ENCODE peak calls at places on chromosomes 7 and 10, in five cellular contexts. One of them, this sample, is unnamed. For H3K4me1, the result is how much of the 10 kb centered on the place peaks cover.

GRCh38 chr10:11225935-11226334 is 208.3 kb downstream of the CELF2 start:
- DNase-seq in right lobe of liver: no peak
- DNase-seq in adrenal gland: peak
- DNase-seq in right cardiac atrium: peak
- DNase-seq in CD8-positive, alpha-beta memory T cell: peak
- DNase-seq in this sample: no peak

GRCh38 chr7:2417981-2418481 is 14.6 kb downstream of the CHST12 start:
- DNase-seq in right lobe of liver: no peak
- DNase-seq in adrenal gland: peak
- DNase-seq in right cardiac atrium: peak
- DNase-seq in CD8-positive, alpha-beta memory T cell: peak
- DNase-seq in this sample: no peak

GRCh38 chr7:40211291-40212003 is 76.6 kb downstream of the SUGCT start:
- DNase-seq in right lobe of liver: no peak
- DNase-seq in CD8-positive, alpha-beta memory T cell: no peak
- DNase-seq in adrenal gland: no peak
- DNase-seq in right cardiac atrium: no peak
- DNase-seq in this sample: no peak

GRCh38 chr7:132934017-132934416 is 147.9 kb downstream of the CHCHD3 start:
- DNase-seq in adrenal gland: no peak
- DNase-seq in right lobe of liver: no peak
- DNase-seq in right cardiac atrium: no peak
- DNase-seq in CD8-positive, alpha-beta memory T cell: no peak
- DNase-seq in this sample: no peak

GRCh38 chr10:84765656-84766055 is 437.3 kb downstream of the CCSER2 start:
- DNase-seq in right cardiac atrium: no peak
- DNase-seq in right lobe of liver: no peak
- DNase-seq in CD8-positive, alpha-beta memory T cell: no peak
- DNase-seq in adrenal gland: no peak
- DNase-seq in this sample: no peak

GRCh38 chr7:99562832-99563231 is 4.4 kb downstream of the ZNF655 start:
- DNase-seq in right lobe of liver: no peak
- DNase-seq in CD8-positive, alpha-beta memory T cell: no peak
- DNase-seq in adrenal gland: peak
- DNase-seq in right cardiac atrium: no peak
- DNase-seq in this sample: no peak

GRCh38 chr7:326845-327304 is 36.9 kb downstream of the FOXL3 start:
- DNase-seq in right cardiac atrium: no peak
- DNase-seq in CD8-positive, alpha-beta memory T cell: no peak
- DNase-seq in right lobe of liver: no peak
- DNase-seq in adrenal gland: no peak
- DNase-seq in this sample: no peak

GRCh38 chr7:112161253-112162160 is 44.7 kb downstream of the DOCK4 start:
- DNase-seq in CD8-positive, alpha-beta memory T cell: no peak
- DNase-seq in right cardiac atrium: no peak
- DNase-seq in adrenal gland: no peak
- DNase-seq in right lobe of liver: no peak
- DNase-seq in this sample: no peak

GRCh38 chr10:116723428-116724281 is 18.7 kb downstream of the HSPA12A start:
- DNase-seq in right cardiac atrium: no peak
- DNase-seq in adrenal gland: no peak
- DNase-seq in right lobe of liver: no peak
- DNase-seq in CD8-positive, alpha-beta memory T cell: peak
- DNase-seq in this sample: peak

GRCh38 chr7:158829021-158829341 is 328 bp downstream of the ESYT2 start:
- DNase-seq in right cardiac atrium: peak
- DNase-seq in right lobe of liver: no peak
- DNase-seq in CD8-positive, alpha-beta memory T cell: no peak
- DNase-seq in adrenal gland: peak
- DNase-seq in this sample: no peak

GRCh38 chr10:59300386-59300785 is 62.0 kb downstream of the FAM13C start:
- DNase-seq in right cardiac atrium: no peak
- DNase-seq in right lobe of liver: no peak
- DNase-seq in CD8-positive, alpha-beta memory T cell: no peak
- DNase-seq in adrenal gland: no peak
- DNase-seq in this sample: no peak

GRCh38 chr10:125881192-125881591 is at the start of gene DHX32:
- DNase-seq in CD8-positive, alpha-beta memory T cell: no peak
- DNase-seq in right cardiac atrium: no peak
- DNase-seq in right lobe of liver: no peak
- DNase-seq in adrenal gland: no peak
- DNase-seq in this sample: no peak

GRCh38 chr10:126872768-126873167 is 32.5 kb upstream of the DOCK1 start:
- DNase-seq in right lobe of liver: no peak
- DNase-seq in CD8-positive, alpha-beta memory T cell: no peak
- DNase-seq in adrenal gland: no peak
- DNase-seq in right cardiac atrium: no peak
- DNase-seq in this sample: no peak

GRCh38 chr10:7291487-7292113 is 119.2 kb downstream of the SFMBT2 start:
- DNase-seq in adrenal gland: no peak
- DNase-seq in CD8-positive, alpha-beta memory T cell: no peak
- DNase-seq in right lobe of liver: no peak
- DNase-seq in right cardiac atrium: no peak
- DNase-seq in this sample: no peak

GRCh38 chr7:130943336-130943901 is 209.4 kb upstream of the KLF14 start:
- DNase-seq in right cardiac atrium: no peak
- DNase-seq in CD8-positive, alpha-beta memory T cell: peak
- DNase-seq in right lobe of liver: no peak
- DNase-seq in adrenal gland: no peak
- DNase-seq in this sample: no peak

GRCh38 chr7:117375380-117375779 is 51.9 kb downstream of the ASZ1 start:
- DNase-seq in CD8-positive, alpha-beta memory T cell: no peak
- DNase-seq in right lobe of liver: no peak
- DNase-seq in right cardiac atrium: no peak
- DNase-seq in adrenal gland: no peak
- DNase-seq in this sample: no peak

GRCh38 chr7:98211676-98212531 is 665 bp downstream of the BHLHA15 start:
- DNase-seq in right cardiac atrium: no peak
- DNase-seq in adrenal gland: no peak
- DNase-seq in right lobe of liver: peak
- DNase-seq in CD8-positive, alpha-beta memory T cell: no peak
- DNase-seq in this sample: peak

GRCh38 chr7:109963741-109964140 is 1127.2 kb upstream of the LRRN3 start:
- DNase-seq in adrenal gland: no peak
- DNase-seq in CD8-positive, alpha-beta memory T cell: no peak
- DNase-seq in right lobe of liver: no peak
- DNase-seq in right cardiac atrium: no peak
- DNase-seq in this sample: no peak

GRCh38 chr7:47601119-47601880 is 19.4 kb upstream of the TNS3 start:
- DNase-seq in CD8-positive, alpha-beta memory T cell: no peak
- DNase-seq in adrenal gland: no peak
- DNase-seq in right lobe of liver: no peak
- DNase-seq in right cardiac atrium: no peak
- DNase-seq in this sample: no peak

GRCh38 chr7:64863021-64863420 is 40.1 kb upstream of the ZNF273 start:
- DNase-seq in right cardiac atrium: no peak
- DNase-seq in CD8-positive, alpha-beta memory T cell: no peak
- DNase-seq in adrenal gland: no peak
- DNase-seq in right lobe of liver: no peak
- DNase-seq in this sample: no peak

GRCh38 chr10:62893036-62893435 is 76.9 kb upstream of the EGR2 start:
- DNase-seq in adrenal gland: no peak
- DNase-seq in CD8-positive, alpha-beta memory T cell: no peak
- DNase-seq in right cardiac atrium: no peak
- DNase-seq in right lobe of liver: no peak
- DNase-seq in this sample: no peak

GRCh38 chr10:112949875-112950507 is at the start of gene TCF7L2:
- DNase-seq in right lobe of liver: peak
- DNase-seq in CD8-positive, alpha-beta memory T cell: peak
- DNase-seq in right cardiac atrium: peak
- DNase-seq in adrenal gland: peak
- DNase-seq in this sample: peak

GRCh38 chr7:35420657-35421056 is 166.8 kb upstream of the TBX20 start:
- DNase-seq in right lobe of liver: no peak
- DNase-seq in adrenal gland: no peak
- DNase-seq in right cardiac atrium: no peak
- DNase-seq in CD8-positive, alpha-beta memory T cell: no peak
- DNase-seq in this sample: no peak

GRCh38 chr10:105406488-105406887 is 765.4 kb downstream of the SORCS3 start:
- DNase-seq in right cardiac atrium: no peak
- DNase-seq in adrenal gland: no peak
- DNase-seq in CD8-positive, alpha-beta memory T cell: no peak
- DNase-seq in right lobe of liver: no peak
- DNase-seq in this sample: no peak

GRCh38 chr7:44259547-44260457 is 59.0 kb downstream of the YKT6 start:
- DNase-seq in right cardiac atrium: peak
- DNase-seq in right lobe of liver: no peak
- DNase-seq in adrenal gland: peak
- DNase-seq in CD8-positive, alpha-beta memory T cell: no peak
- DNase-seq in this sample: peak

GRCh38 chr10:89643812-89644690 is 991 bp downstream of the PANK1 start:
- DNase-seq in CD8-positive, alpha-beta memory T cell: peak
- DNase-seq in adrenal gland: peak
- DNase-seq in right lobe of liver: peak
- DNase-seq in right cardiac atrium: peak
- DNase-seq in this sample: peak

GRCh38 chr10:89643431-89643811 is 1.6 kb downstream of the PANK1 start:
- DNase-seq in CD8-positive, alpha-beta memory T cell: no peak
- DNase-seq in right cardiac atrium: no peak
- DNase-seq in adrenal gland: no peak
- DNase-seq in right lobe of liver: no peak
- DNase-seq in this sample: no peak

GRCh38 chr10:89644691-89644966 is 413 bp downstream of the PANK1 start:
- DNase-seq in right cardiac atrium: no peak
- DNase-seq in adrenal gland: no peak
- DNase-seq in CD8-positive, alpha-beta memory T cell: no peak
- DNase-seq in right lobe of liver: peak
- DNase-seq in this sample: no peak

GRCh38 chr10:89640242-89640641 is 4.8 kb downstream of the PANK1 start:
- DNase-seq in right cardiac atrium: no peak
- DNase-seq in CD8-positive, alpha-beta memory T cell: no peak
- DNase-seq in adrenal gland: no peak
- DNase-seq in right lobe of liver: no peak
- DNase-seq in this sample: no peak

GRCh38 chr10:89642193-89642592 is 2.8 kb downstream of the PANK1 start:
- DNase-seq in right lobe of liver: no peak
- DNase-seq in CD8-positive, alpha-beta memory T cell: no peak
- DNase-seq in adrenal gland: no peak
- DNase-seq in right cardiac atrium: no peak
- DNase-seq in this sample: no peak
- H3K4me1 ChIP-seq in right lobe of liver: under half
- H3K4me1 ChIP-seq in CD8-positive, alpha-beta memory T cell: under half
- H3K4me1 ChIP-seq in adrenal gland: under half
- H3K4me1 ChIP-seq in right cardiac atrium: under half
- H3K4me1 ChIP-seq in this sample: under half

DNA sequence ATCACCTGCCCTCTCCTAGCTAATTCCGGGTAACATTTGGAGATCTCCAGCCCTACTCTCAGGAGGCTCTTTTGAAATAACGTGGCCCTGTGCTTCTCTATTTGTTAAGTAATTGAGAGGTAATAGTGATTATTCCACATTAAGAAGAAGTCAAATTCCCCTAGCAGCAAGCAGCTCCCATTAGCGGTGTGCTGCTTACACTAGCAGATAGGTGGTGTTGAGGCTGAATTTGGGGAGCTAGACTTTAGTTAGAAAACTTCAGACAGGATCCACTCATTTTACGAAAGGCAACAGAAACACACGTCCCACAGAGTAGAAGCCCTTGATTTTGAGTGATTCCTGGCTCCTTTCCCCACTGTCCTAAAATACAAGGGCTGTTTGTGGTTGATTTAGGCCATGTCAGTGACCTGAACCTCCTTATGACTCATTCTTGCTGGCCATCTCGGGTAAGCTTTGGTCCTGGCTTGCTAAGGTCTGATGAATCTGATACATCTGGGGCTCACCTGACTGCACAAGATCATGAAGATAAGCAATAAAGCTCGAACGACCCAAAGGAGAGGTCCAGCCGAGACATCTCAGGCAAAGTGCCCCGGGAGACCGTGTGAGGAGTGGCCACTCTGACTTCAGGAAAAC is 77.2 kb downstream of the FAM204A start:
- DNase-seq in adrenal gland: no peak
- DNase-seq in right cardiac atrium: no peak
- DNase-seq in right lobe of liver: no peak
- DNase-seq in CD8-positive, alpha-beta memory T cell: no peak
- DNase-seq in this sample: no peak
- H3K4me1 ChIP-seq in adrenal gland: under half
- H3K4me1 ChIP-seq in right cardiac atrium: under half
- H3K4me1 ChIP-seq in right lobe of liver: under half
- H3K4me1 ChIP-seq in CD8-positive, alpha-beta memory T cell: under half
- H3K4me1 ChIP-seq in this sample: under half

DNA sequence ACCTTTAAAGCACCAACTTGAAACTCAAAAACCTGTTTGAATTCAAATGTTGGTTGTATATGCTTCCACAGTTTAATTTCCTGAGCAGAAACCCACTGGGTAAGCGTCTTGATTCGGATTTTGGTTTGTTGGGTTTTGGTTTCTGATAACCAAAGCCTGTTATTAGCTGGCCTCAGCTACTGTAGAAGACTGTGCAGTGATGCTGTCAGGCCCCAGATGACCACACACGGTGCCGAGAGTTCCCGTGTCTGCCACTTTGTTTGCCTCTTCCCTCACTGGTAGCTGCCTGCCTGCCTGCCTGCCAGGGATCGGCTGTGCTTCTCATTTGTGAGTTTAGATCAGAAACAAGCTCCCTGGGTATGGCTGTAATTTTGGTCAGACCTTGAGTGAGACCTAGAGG is 5.6 kb downstream of the MDH2 start:
- DNase-seq in adrenal gland: no peak
- DNase-seq in right cardiac atrium: no peak
- DNase-seq in right lobe of liver: no peak
- DNase-seq in CD8-positive, alpha-beta memory T cell: no peak
- DNase-seq in this sample: no peak
- H3K4me1 ChIP-seq in adrenal gland: under half
- H3K4me1 ChIP-seq in right cardiac atrium: under half
- H3K4me1 ChIP-seq in right lobe of liver: under half
- H3K4me1 ChIP-seq in CD8-positive, alpha-beta memory T cell: under half
- H3K4me1 ChIP-seq in this sample: under half

GRCh38 chr10:60363187-60363586 is 26.5 kb downstream of the ANK3 start:
- DNase-seq in right cardiac atrium: no peak
- DNase-seq in CD8-positive, alpha-beta memory T cell: no peak
- DNase-seq in right lobe of liver: no peak
- DNase-seq in adrenal gland: no peak
- DNase-seq in this sample: no peak

GRCh38 chr10:60362461-60362860 is 27.2 kb downstream of the ANK3 start:
- DNase-seq in adrenal gland: no peak
- DNase-seq in CD8-positive, alpha-beta memory T cell: no peak
- DNase-seq in right cardiac atrium: no peak
- DNase-seq in right lobe of liver: no peak
- DNase-seq in this sample: no peak

GRCh38 chr10:60369163-60369930 is 20.3 kb downstream of the ANK3 start:
- DNase-seq in CD8-positive, alpha-beta memory T cell: no peak
- DNase-seq in right cardiac atrium: no peak
- DNase-seq in adrenal gland: no peak
- DNase-seq in right lobe of liver: no peak
- DNase-seq in this sample: no peak

GRCh38 chr10:60367431-60367830 is 22.2 kb downstream of the ANK3 start:
- DNase-seq in right cardiac atrium: no peak
- DNase-seq in adrenal gland: no peak
- DNase-seq in CD8-positive, alpha-beta memory T cell: no peak
- DNase-seq in right lobe of liver: no peak
- DNase-seq in this sample: no peak

DNA sequence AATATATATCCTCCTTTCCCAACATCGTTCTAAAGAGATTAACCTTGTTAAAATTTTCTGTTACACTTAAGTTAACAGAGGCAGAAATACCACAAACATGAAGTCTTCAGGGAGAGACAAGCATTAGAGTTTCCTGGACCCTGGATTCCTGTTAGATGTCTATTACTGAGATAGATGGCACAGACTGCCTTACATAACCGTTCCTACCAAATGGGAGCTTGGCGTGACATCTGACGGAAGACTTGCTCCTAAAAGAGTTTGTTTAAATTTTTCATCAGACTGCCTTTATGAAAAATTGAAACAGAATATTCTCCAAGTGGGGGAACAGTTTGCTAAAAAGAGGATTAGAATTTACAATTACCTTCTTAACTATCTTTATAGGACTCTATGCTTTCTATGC is 22.7 kb downstream of the ANK3 start:
- DNase-seq in CD8-positive, alpha-beta memory T cell: no peak
- DNase-seq in right cardiac atrium: no peak
- DNase-seq in adrenal gland: no peak
- DNase-seq in right lobe of liver: no peak
- DNase-seq in this sample: no peak
- H3K4me1 ChIP-seq in CD8-positive, alpha-beta memory T cell: under half
- H3K4me1 ChIP-seq in right cardiac atrium: under half
- H3K4me1 ChIP-seq in adrenal gland: under half
- H3K4me1 ChIP-seq in right lobe of liver: under half
- H3K4me1 ChIP-seq in this sample: under half